ENCODE peak calls at places on chromosome 2, in five cellular contexts. P is IMR-90, Q is A549, M is K562, L is H1. I is an unnamed sample.

GRCh38 chr2:234427081-234428058 is 69.5 kb downstream of the ARL4C start:
- DNase-seq in M (no peak), P (peak; percentile 90), L (peak; percentile 51), Q (peak; percentile 70), I (no peak)

GRCh38 chr2:9419558-9419957 is 3.8 kb downstream of the ITGB1BP1 start:
- DNase-seq in M (no peak), Q (no peak), L (no peak), P (no peak), I (no peak)

GRCh38 chr2:194345347-194345746 is 1311.7 kb upstream of the SLC39A10 start:
- DNase-seq in P (no peak), Q (no peak), M (no peak), L (no peak), I (no peak)

GRCh38 chr2:66445781-66446177 is 10.9 kb downstream of the MEIS1 start:
- DNase-seq in M (no peak), L (peak; percentile 72), P (no peak), Q (no peak), I (no peak)

GRCh38 chr2:30402441-30403182 is 44.4 kb upstream of the LCLAT1 start:
- DNase-seq in Q (no peak), L (no peak), M (no peak), P (no peak), I (no peak)

GRCh38 chr2:207897541-207898353 is 127.6 kb downstream of the PLEKHM3 start:
- DNase-seq in L (no peak), Q (no peak), P (no peak), M (no peak), I (peak; percentile 84)

GRCh38 chr2:88874063-88874657 is 182.7 kb downstream of the RPIA start:
- DNase-seq in Q (peak; percentile 71), M (peak; percentile 71), P (peak; percentile 63), L (no peak), I (peak; percentile 53)

GRCh38 chr2:22281033-22281432 is 1103.9 kb upstream of the KLHL29 start:
- DNase-seq in P (peak; percentile 91), M (no peak), Q (no peak), L (no peak), I (no peak)

GRCh38 chr2:54909006-54909405 is 141.2 kb downstream of the RTN4 start:
- DNase-seq in Q (no peak), L (no peak), P (peak; percentile 69), M (no peak), I (no peak)

GRCh38 chr2:112907001-112907949 is 3.7 kb upstream of the IL37 start:
- DNase-seq in M (no peak), L (no peak), P (no peak), Q (no peak), I (no peak)
- TF ChIP-seq MAFK in M (no peak), L (no peak), P (no peak), Q (no peak), I (peak; percentile 28)

DNA sequence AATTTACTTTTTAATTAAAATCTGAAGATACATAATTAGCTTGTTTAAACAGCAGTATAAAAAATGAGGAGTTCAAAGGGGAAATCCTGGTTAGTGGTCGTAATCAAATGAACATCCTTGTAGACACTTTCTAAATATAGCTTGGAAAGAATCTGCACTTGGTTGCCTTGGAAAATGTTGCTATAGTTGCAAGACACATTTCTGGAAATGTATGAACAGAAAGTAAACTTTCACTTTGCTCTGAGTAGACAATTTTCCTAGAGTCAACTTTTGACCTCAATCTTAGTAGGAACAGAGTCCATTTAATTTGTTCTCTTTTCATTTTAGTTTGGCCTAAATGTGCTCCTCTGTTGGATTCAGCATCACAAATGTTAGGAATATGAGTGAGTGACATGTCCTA is 38.4 kb downstream of the GCA start:
- DNase-seq in Q (no peak), M (no peak), L (no peak), P (no peak), I (no peak)
- TF ChIP-seq MAFK in Q (no peak), M (no peak), L (no peak), P (no peak), I (no peak)

DNA sequence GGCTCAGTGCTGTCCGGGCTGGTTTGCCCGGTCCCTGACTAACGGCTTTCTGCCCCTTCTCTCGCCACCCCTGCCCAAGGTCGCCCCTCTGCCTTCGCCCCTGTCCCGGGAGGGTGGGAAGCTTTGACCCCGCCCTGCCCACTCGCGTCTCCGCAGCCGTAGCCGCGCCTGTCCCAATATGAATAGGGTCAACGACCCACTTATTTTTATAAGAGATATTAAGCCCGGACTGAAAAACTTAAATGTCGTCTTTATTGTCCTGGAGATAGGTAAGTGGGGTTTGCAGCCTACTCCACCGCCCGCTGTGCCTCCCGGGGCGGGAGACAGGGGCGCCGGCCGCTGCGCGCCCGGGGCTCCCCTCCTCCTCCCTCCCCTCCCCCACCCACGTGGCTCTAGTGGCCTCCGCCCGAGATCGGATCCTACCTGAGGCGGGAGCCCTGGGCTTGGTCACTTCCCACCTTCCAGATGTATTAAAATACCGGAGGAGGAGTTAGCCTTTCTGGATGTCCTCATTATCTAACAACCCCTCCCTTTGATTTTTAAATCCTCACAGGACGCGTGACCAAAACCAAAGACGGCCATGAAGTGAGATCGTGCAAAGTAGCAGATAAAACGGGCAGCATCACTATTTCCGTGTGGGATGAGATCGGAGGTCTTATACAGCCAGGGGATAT is 638 bp downstream of the NABP1 start:
- DNase-seq in L (peak; percentile 55), M (peak; percentile 85), Q (peak; percentile 61), P (no peak), I (peak; percentile 36)
- TF ChIP-seq MAFK in L (no peak), M (no peak), Q (no peak), P (no peak), I (no peak)

DNA sequence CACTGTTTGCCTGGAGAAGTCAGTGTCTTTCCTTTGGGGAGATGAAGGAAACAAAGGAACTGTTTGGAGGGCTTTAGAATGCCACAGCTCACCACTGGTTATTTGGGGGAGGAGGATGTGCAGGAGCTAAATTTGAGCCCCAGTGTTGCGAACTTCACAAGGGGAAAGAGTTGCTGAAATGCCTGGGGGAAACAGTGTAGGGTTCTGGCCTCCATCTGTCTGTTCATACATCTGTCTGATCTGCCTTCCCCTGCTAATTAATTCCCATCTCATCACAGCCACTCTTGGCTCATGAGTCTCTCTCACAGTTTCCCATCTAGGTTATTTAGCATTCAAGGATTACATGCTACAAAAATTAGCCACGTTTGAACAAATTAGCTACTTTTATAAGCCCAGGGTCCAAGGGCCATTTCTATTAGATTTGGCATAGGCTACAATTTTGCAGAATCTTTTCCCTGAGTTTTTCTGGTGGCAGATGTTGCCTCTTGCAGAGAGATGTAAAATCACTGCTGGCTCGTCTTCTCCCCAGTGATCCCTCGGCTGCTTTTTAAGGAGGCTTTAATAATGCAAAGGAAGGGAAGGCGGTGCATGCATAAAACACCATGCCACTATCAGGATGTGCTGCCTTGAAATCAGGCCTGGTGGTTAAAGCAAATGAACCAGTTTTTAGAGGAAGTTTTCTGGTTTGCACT is 35.1 kb downstream of the ADD2 start:
- DNase-seq in P (no peak), M (no peak), Q (no peak), L (no peak), I (no peak)
- TF ChIP-seq MAFK in P (no peak), M (no peak), Q (no peak), L (no peak), I (no peak)

GRCh38 chr2:36698978-36699377 is 2.5 kb downstream of the VIT start:
- DNase-seq in P (no peak), L (no peak), M (no peak), Q (no peak), I (no peak)

GRCh38 chr2:36696533-36696932 is at the start of gene VIT:
- DNase-seq in M (no peak), L (no peak), Q (no peak), P (no peak), I (no peak)

GRCh38 chr2:36693825-36694224 is 2.7 kb upstream of the VIT start:
- DNase-seq in M (no peak), P (no peak), Q (no peak), L (no peak), I (no peak)

GRCh38 chr2:36697424-36698066 is 1.0 kb downstream of the VIT start:
- DNase-seq in L (no peak), Q (no peak), M (no peak), P (peak; percentile 27), I (no peak)

GRCh38 chr2:36695746-36696415 is 626 bp upstream of the VIT start:
- DNase-seq in M (no peak), L (no peak), Q (peak; percentile 45), P (peak; percentile 73), I (no peak)
- TF ChIP-seq MAFK in M (no peak), L (no peak), Q (no peak), P (no peak), I (no peak)